ENCODE peak calls at places on chromosome 2, in four cellular contexts. K is esophagus squamous epithelium, S is nephron progenitor cell, G is endothelial cell. O is an unnamed sample.

GRCh38 chr2:54237428-54237827 is 18.6 kb downstream of the TSPYL6 start:
- DNase-seq in K (no peak), S (no peak), G (no peak), O (no peak)

GRCh38 chr2:216661639-216662375 is 28.6 kb downstream of the IGFBP2 start:
- DNase-seq in K (no peak), S (no peak), G (no peak), O (no peak)

GRCh38 chr2:50711714-50712113 is 320.2 kb downstream of the NRXN1 start:
- DNase-seq in K (no peak), S (no peak), G (no peak), O (no peak)

GRCh38 chr2:4134881-4135565 is 431.6 kb downstream of the DCDC2C start:
- DNase-seq in K (no peak), S (no peak), G (no peak), O (no peak)

GRCh38 chr2:133218204-133218603 is 350.1 kb downstream of the NCKAP5 start:
- DNase-seq in K (no peak), S (no peak), G (no peak), O (no peak)

GRCh38 chr2:24435391-24436316 is 55.4 kb upstream of the NCOA1 start:
- DNase-seq in K (no peak), S (no peak), G (peak), O (no peak)

GRCh38 chr2:112048887-112049286 is 6.2 kb upstream of the TMEM87B start:
- DNase-seq in K (no peak), S (no peak), G (peak), O (peak)

GRCh38 chr2:36773947-36774346 is 77.4 kb downstream of the VIT start:
- DNase-seq in K (no peak), S (no peak), G (no peak), O (no peak)

GRCh38 chr2:12478151-12479041 is 238.3 kb upstream of the TRIB2 start:
- DNase-seq in K (no peak), S (no peak), G (no peak), O (no peak)

GRCh38 chr2:100882645-100883613 is 63.0 kb downstream of the NPAS2 start:
- DNase-seq in K (no peak), S (no peak), G (no peak), O (no peak)

GRCh38 chr2:96806468-96807126 is 9.5 kb upstream of the CNNM3 start:
- DNase-seq in K (no peak), S (no peak), G (no peak), O (no peak)

GRCh38 chr2:132465917-132466316 is 49.3 kb downstream of the GPR39 start:
- DNase-seq in K (no peak), S (no peak), G (no peak), O (no peak)

GRCh38 chr2:136025057-136025973 is 39.9 kb upstream of the DARS1 start:
- DNase-seq in K (no peak), S (peak), G (peak), O (no peak)

GRCh38 chr2:48332286-48332685 is 197.7 kb upstream of the STON1 start:
- DNase-seq in K (no peak), S (no peak), G (no peak), O (no peak)

GRCh38 chr2:239316562-239317465 is 84.0 kb downstream of the HDAC4 start:
- DNase-seq in K (no peak), S (no peak), G (no peak), O (no peak)

DNA sequence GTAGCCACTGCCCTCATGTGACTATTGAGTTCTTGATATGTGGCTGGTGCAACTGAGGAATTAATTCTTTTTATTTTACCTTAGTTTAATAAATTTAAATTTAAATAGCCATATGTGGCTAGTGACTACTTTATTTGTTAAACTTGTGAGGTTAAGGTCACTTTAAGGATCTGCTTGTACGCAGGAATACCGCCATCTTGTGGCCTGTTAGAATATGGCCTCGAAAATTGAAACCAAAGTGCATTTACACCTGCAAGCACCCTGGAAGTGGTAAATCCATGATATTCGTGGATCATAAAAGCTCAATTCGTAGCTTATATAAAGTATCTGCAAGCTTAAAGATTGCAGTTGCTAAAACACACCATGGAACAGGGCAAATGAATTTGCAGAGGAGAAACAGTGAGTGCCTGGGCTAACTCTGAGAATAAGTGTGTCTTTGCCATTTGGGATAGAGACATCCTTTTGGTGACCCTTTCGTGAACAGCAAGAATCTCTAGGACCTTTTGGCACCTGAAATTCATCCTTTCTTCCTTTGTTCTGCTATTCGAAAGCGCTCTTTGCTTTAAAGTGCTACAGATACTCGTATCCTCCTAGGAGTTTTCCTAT is 59.9 kb upstream of the REG3A start:
- DNase-seq in K (no peak), S (peak), G (peak), O (peak)
- TF ChIP-seq CTCF in K (no peak), S (peak), G (peak), O (peak)

GRCh38 chr2:75326645-75327044 is 127.3 kb upstream of the TACR1 start:
- DNase-seq in K (no peak), S (no peak), G (no peak), O (no peak)

GRCh38 chr2:75325594-75325993 is 126.3 kb upstream of the TACR1 start:
- DNase-seq in K (no peak), S (no peak), G (no peak), O (no peak)

GRCh38 chr2:75324716-75325291 is 125.5 kb upstream of the TACR1 start:
- DNase-seq in K (no peak), S (no peak), G (no peak), O (no peak)

GRCh38 chr2:75321558-75321957 is 122.2 kb upstream of the TACR1 start:
- DNase-seq in K (no peak), S (no peak), G (no peak), O (no peak)

DNA sequence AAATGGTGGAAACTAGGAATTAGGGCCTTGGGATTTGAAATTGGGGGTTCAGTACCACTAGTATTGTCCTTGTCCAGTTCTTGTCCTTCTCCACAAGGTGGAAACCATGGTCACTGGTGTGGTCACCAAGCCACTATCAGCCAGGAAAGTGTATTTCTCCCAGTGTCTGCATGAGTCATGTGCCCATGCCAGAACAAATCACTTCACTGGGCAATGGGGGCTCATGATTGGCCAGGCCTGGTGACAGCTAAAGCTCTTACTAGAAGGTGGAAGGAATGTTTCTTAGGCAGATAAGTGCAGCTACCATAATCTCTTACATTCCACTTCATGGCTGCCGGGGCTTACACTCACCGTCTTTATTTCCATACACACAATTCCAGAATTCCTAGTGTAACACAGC is 124.8 kb upstream of the TACR1 start:
- DNase-seq in K (no peak), S (no peak), G (no peak), O (peak)
- TF ChIP-seq CTCF in K (no peak), S (no peak), G (no peak), O (no peak)

GRCh38 chr2:241217320-241218031 is 29.0 kb downstream of the ANO7 start:
- DNase-seq in K (no peak), S (peak), G (peak), O (peak)

GRCh38 chr2:241216211-241216761 is 27.8 kb downstream of the ANO7 start:
- DNase-seq in K (no peak), S (peak), G (no peak), O (no peak)

GRCh38 chr2:241219030-241219382 is 30.5 kb downstream of the ANO7 start:
- DNase-seq in K (no peak), S (no peak), G (no peak), O (no peak)

GRCh38 chr2:241219856-241220356 is 31.4 kb downstream of the ANO7 start:
- DNase-seq in K (no peak), S (no peak), G (no peak), O (no peak)

GRCh38 chr2:241218131-241219029 is 29.9 kb downstream of the ANO7 start:
- DNase-seq in K (no peak), S (peak), G (peak), O (no peak)
- TF ChIP-seq CTCF in K (no peak), S (no peak), G (no peak), O (peak)

GRCh38 chr2:164717000-164717597 is 95.8 kb upstream of the GRB14 start:
- DNase-seq in K (no peak), S (peak), G (no peak), O (peak)
- TF ChIP-seq CTCF in K (peak), S (peak), G (peak), O (peak)

DNA sequence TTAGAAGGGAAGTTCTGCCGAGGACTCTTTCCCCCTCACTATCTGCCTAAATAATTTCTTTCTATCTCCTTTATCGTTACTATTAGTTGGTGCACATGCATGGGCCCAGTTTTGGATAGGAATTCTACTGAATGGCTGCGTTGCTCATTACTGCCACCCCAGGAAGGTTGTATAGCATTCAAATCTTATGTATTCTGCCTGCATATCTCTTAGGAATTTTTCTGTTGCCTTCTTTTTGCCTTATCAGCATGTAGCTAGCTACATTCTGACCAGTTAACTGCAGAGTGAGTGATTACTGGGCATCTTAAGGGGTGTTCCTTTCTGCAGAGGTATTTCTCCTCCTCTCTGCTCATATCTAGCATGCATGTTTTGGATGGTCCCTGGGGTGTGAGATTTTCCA is 239.6 kb downstream of the TDRD15 start:
- DNase-seq in K (no peak), S (no peak), G (no peak), O (no peak)
- TF ChIP-seq CTCF in K (no peak), S (no peak), G (no peak), O (no peak)

DNA sequence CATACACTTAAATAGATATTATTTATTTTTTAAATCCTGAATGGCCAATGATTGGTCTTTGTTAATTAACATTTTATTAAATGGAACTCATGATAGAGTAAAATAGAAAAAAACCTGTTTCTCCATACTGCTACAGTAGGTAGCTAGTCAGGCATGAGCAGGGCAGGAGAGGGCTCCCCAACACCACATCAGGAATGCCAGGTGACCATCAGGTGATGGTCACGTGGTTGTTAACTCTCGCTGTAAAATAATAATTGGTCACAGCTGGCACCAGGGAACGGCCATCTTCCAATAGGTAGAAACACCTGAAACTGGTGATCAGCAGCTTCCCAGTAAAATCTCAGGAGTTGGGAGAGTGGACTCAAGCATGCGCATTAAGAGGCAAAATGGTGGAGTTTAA is 172.2 kb downstream of the MEIS1 start:
- DNase-seq in K (no peak), S (no peak), G (no peak), O (no peak)
- TF ChIP-seq CTCF in K (no peak), S (no peak), G (no peak), O (no peak)

DNA sequence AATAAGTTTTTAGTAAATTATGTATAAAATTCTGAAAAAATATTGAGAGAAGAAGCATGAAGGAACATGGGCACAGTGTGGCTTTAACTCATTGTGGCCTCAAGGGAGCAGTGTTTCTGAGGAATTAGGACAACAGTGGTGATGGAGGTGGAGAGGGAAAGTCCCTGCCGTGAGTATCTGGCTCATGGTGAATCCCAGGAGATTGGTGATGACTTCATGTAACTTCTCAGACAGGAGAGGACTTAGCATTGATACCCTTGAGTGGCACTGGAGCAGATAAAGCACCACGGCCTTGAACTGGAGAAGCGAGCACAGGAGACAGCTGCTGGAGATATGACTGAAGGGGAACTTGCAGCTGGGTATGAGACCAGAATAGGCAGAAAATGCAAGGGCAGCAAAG is 35.0 kb upstream of the LRP1B start:
- DNase-seq in K (no peak), S (no peak), G (peak), O (peak)
- TF ChIP-seq CTCF in K (no peak), S (peak), G (no peak), O (peak)

DNA sequence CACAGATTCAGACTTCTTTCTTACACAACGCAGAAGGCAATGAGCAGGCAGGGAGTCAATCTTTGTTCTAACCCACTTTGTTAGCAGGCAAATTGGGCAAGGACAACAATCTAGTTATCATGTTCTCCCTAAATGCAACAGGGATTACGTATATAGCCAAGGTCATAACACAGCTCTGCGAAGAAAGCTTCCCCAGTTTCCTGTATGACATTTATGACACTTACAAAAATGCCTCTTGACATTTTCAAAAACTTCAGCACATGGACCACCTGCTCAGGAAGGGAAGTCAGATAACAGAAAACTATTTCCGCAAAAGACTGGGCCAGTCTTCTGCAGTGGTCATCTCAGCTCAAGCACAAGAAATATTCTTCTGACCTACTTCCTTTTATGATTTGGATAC is 106.1 kb downstream of the IRS1 start:
- DNase-seq in K (no peak), S (no peak), G (no peak), O (no peak)
- TF ChIP-seq CTCF in K (no peak), S (no peak), G (no peak), O (no peak)

O was measured in HFFc6.